ENCODE peak calls at places on chromosomes 2 and 18, in ten cellular contexts. One of them, this sample, is unnamed.

GRCh38 chr18:79769698-79770500 is 27.8 kb upstream of the KCNG2 start:
- DNase-seq in HT-29: no peak
- DNase-seq in HAP-1: no peak
- DNase-seq in stimulated activated naive B cell treated with anti-CD40 and anti-IgM and Interleukin-4, amounts not matched to agents 10 μg/mL and 1 μg/mL and 100 μg/mL, for 72 hours: no peak
- DNase-seq in ecto neural progenitor cell: no peak
- DNase-seq in neural progenitor cell: no peak
- DNase-seq in endothelial cell: no peak
- DNase-seq in fibroblast of lung: no peak
- DNase-seq in aorta: peak
- DNase-seq in stimulated activated CD4-positive, alpha-beta T cell treated with anti-CD3 and anti-CD28 coated beads, Interleukin-15, amount 100 ng/mL, for 24 hours: no peak
- DNase-seq in this sample: no peak

GRCh38 chr2:3460831-3461544 is 58.3 kb downstream of the ADI1 start:
- DNase-seq in HT-29: no peak
- DNase-seq in HAP-1: no peak
- DNase-seq in stimulated activated naive B cell treated with anti-CD40 and anti-IgM and Interleukin-4, amounts not matched to agents 10 μg/mL and 1 μg/mL and 100 μg/mL, for 72 hours: no peak
- DNase-seq in ecto neural progenitor cell: no peak
- DNase-seq in neural progenitor cell: no peak
- DNase-seq in endothelial cell: no peak
- DNase-seq in fibroblast of lung: no peak
- DNase-seq in aorta: no peak
- DNase-seq in stimulated activated CD4-positive, alpha-beta T cell treated with anti-CD3 and anti-CD28 coated beads, Interleukin-15, amount 100 ng/mL, for 24 hours: no peak
- DNase-seq in this sample: no peak

GRCh38 chr18:25941556-25941955 is 148.9 kb downstream of the SS18 start:
- DNase-seq in HT-29: no peak
- DNase-seq in HAP-1: no peak
- DNase-seq in stimulated activated naive B cell treated with anti-CD40 and anti-IgM and Interleukin-4, amounts not matched to agents 10 μg/mL and 1 μg/mL and 100 μg/mL, for 72 hours: no peak
- DNase-seq in ecto neural progenitor cell: no peak
- DNase-seq in neural progenitor cell: no peak
- DNase-seq in endothelial cell: no peak
- DNase-seq in fibroblast of lung: no peak
- DNase-seq in aorta: no peak
- DNase-seq in stimulated activated CD4-positive, alpha-beta T cell treated with anti-CD3 and anti-CD28 coated beads, Interleukin-15, amount 100 ng/mL, for 24 hours: no peak
- DNase-seq in this sample: no peak

GRCh38 chr2:233404227-233404626 is 49.9 kb downstream of the DGKD start:
- DNase-seq in HT-29: peak
- DNase-seq in HAP-1: no peak
- DNase-seq in stimulated activated naive B cell treated with anti-CD40 and anti-IgM and Interleukin-4, amounts not matched to agents 10 μg/mL and 1 μg/mL and 100 μg/mL, for 72 hours: no peak
- DNase-seq in ecto neural progenitor cell: peak
- DNase-seq in neural progenitor cell: peak
- DNase-seq in endothelial cell: peak
- DNase-seq in fibroblast of lung: peak
- DNase-seq in aorta: no peak
- DNase-seq in stimulated activated CD4-positive, alpha-beta T cell treated with anti-CD3 and anti-CD28 coated beads, Interleukin-15, amount 100 ng/mL, for 24 hours: peak
- DNase-seq in this sample: peak

GRCh38 chr2:127995725-127996124 is 32.1 kb downstream of the SAP130 start:
- DNase-seq in HT-29: no peak
- DNase-seq in HAP-1: no peak
- DNase-seq in stimulated activated naive B cell treated with anti-CD40 and anti-IgM and Interleukin-4, amounts not matched to agents 10 μg/mL and 1 μg/mL and 100 μg/mL, for 72 hours: no peak
- DNase-seq in ecto neural progenitor cell: no peak
- DNase-seq in neural progenitor cell: no peak
- DNase-seq in endothelial cell: no peak
- DNase-seq in fibroblast of lung: no peak
- DNase-seq in aorta: no peak
- DNase-seq in stimulated activated CD4-positive, alpha-beta T cell treated with anti-CD3 and anti-CD28 coated beads, Interleukin-15, amount 100 ng/mL, for 24 hours: no peak
- DNase-seq in this sample: no peak

GRCh38 chr18:22465859-22466602 is 48.3 kb upstream of the CTAGE1 start:
- DNase-seq in HT-29: peak
- DNase-seq in HAP-1: no peak
- DNase-seq in stimulated activated naive B cell treated with anti-CD40 and anti-IgM and Interleukin-4, amounts not matched to agents 10 μg/mL and 1 μg/mL and 100 μg/mL, for 72 hours: no peak
- DNase-seq in ecto neural progenitor cell: no peak
- DNase-seq in neural progenitor cell: no peak
- DNase-seq in endothelial cell: no peak
- DNase-seq in fibroblast of lung: peak
- DNase-seq in aorta: peak
- DNase-seq in stimulated activated CD4-positive, alpha-beta T cell treated with anti-CD3 and anti-CD28 coated beads, Interleukin-15, amount 100 ng/mL, for 24 hours: no peak
- DNase-seq in this sample: no peak

GRCh38 chr2:56185101-56185581 is 1.4 kb downstream of the CCDC85A start:
- DNase-seq in HT-29: peak
- DNase-seq in HAP-1: no peak
- DNase-seq in stimulated activated naive B cell treated with anti-CD40 and anti-IgM and Interleukin-4, amounts not matched to agents 10 μg/mL and 1 μg/mL and 100 μg/mL, for 72 hours: no peak
- DNase-seq in ecto neural progenitor cell: peak
- DNase-seq in neural progenitor cell: peak
- DNase-seq in endothelial cell: peak
- DNase-seq in fibroblast of lung: no peak
- DNase-seq in aorta: no peak
- DNase-seq in stimulated activated CD4-positive, alpha-beta T cell treated with anti-CD3 and anti-CD28 coated beads, Interleukin-15, amount 100 ng/mL, for 24 hours: peak
- DNase-seq in this sample: no peak

GRCh38 chr2:201813996-201814845 is 7.9 kb downstream of the CDK15 start:
- DNase-seq in HT-29: no peak
- DNase-seq in HAP-1: no peak
- DNase-seq in stimulated activated naive B cell treated with anti-CD40 and anti-IgM and Interleukin-4, amounts not matched to agents 10 μg/mL and 1 μg/mL and 100 μg/mL, for 72 hours: no peak
- DNase-seq in ecto neural progenitor cell: no peak
- DNase-seq in neural progenitor cell: no peak
- DNase-seq in endothelial cell: no peak
- DNase-seq in fibroblast of lung: peak
- DNase-seq in aorta: no peak
- DNase-seq in stimulated activated CD4-positive, alpha-beta T cell treated with anti-CD3 and anti-CD28 coated beads, Interleukin-15, amount 100 ng/mL, for 24 hours: no peak
- DNase-seq in this sample: no peak

This sample was measured in erythroblast.